ENCODE peak calls at places on chromosomes 16 and 17, in eight cellular contexts. O is adrenal gland, S is HCT116, N is uterus, I is thyroid gland, H is stomach, G is IMR-90, P is prostate gland. Z is an unnamed sample.

GRCh38 chr17:74271902-74272563 is 2.0 kb upstream of the DNAI2 start:
- DNase-seq in O (no peak), S (no peak), N (no peak), I (peak; percentile 93), H (no peak), G (no peak), P (no peak), Z (no peak)

GRCh38 chr16:87002717-87003413 is 314.3 kb downstream of the C16orf95 start:
- DNase-seq in O (no peak), S (no peak), N (no peak), I (no peak), H (no peak), G (peak; percentile 70), P (no peak), Z (no peak)

GRCh38 chr17:7882068-7882467 is 6.5 kb upstream of the CHD3 start:
- DNase-seq in O (no peak), S (no peak), N (no peak), I (no peak), H (no peak), G (no peak), P (no peak), Z (no peak)

GRCh38 chr17:31488264-31488981 is 96.9 kb downstream of the RAB11FIP4 start:
- DNase-seq in O (no peak), S (no peak), N (no peak), I (peak; percentile 68), H (peak; percentile 61), G (no peak), P (no peak), Z (no peak)

GRCh38 chr17:46790216-46790615 is 28.3 kb downstream of the WNT3 start:
- DNase-seq in O (no peak), S (no peak), N (no peak), I (no peak), H (no peak), G (no peak), P (no peak), Z (no peak)

GRCh38 chr16:7316266-7316888 is 16.3 kb upstream of the RBFOX1 start:
- DNase-seq in O (no peak), S (no peak), N (no peak), I (no peak), H (no peak), G (no peak), P (no peak), Z (no peak)

GRCh38 chr17:77634710-77635109 is 323.8 kb upstream of the TNRC6C start:
- DNase-seq in O (no peak), S (no peak), N (no peak), I (no peak), H (no peak), G (no peak), P (no peak), Z (no peak)

GRCh38 chr16:17552351-17552750 is 81.6 kb upstream of the XYLT1 start:
- DNase-seq in O (no peak), S (no peak), N (no peak), I (no peak), H (no peak), G (no peak), P (no peak), Z (no peak)

GRCh38 chr16:11493531-11493929 is 93.2 kb downstream of the LITAF start:
- DNase-seq in O (no peak), S (no peak), N (no peak), I (no peak), H (no peak), G (no peak), P (no peak), Z (no peak)

GRCh38 chr16:54424043-54424451 is 137.5 kb upstream of the IRX3 start:
- DNase-seq in O (no peak), S (no peak), N (no peak), I (no peak), H (no peak), G (no peak), P (no peak), Z (no peak)

GRCh38 chr16:66408181-66409048 is 18.7 kb upstream of the BEAN1 start:
- DNase-seq in O (peak; percentile 29), S (peak; percentile 60), N (no peak), I (no peak), H (no peak), G (peak; percentile 88), P (peak; percentile 19), Z (peak; percentile 68)

GRCh38 chr17:77528516-77529327 is 388.0 kb downstream of the SEC14L1 start:
- DNase-seq in O (no peak), S (no peak), N (no peak), I (no peak), H (no peak), G (no peak), P (no peak), Z (no peak)

GRCh38 chr17:43683928-43684653 is 22.4 kb upstream of the MEOX1 start:
- DNase-seq in O (no peak), S (no peak), N (no peak), I (no peak), H (no peak), G (no peak), P (no peak), Z (no peak)

GRCh38 chr16:67893791-67894399 is 841 bp downstream of the PSKH1 start:
- DNase-seq in O (no peak), S (no peak), N (no peak), I (no peak), H (no peak), G (no peak), P (no peak), Z (no peak)

GRCh38 chr17:55348749-55349354 is 72.8 kb downstream of the MMD start:
- DNase-seq in O (peak; percentile 64), S (peak; percentile 42), N (peak; percentile 44), I (peak; percentile 49), H (peak; percentile 63), G (peak; percentile 43), P (peak; percentile 47), Z (peak; percentile 20)

GRCh38 chr16:80656731-80657150 is 115.9 kb downstream of the DYNLRB2 start:
- DNase-seq in O (no peak), S (no peak), N (no peak), I (no peak), H (no peak), G (no peak), P (peak; percentile 13), Z (no peak)

GRCh38 chr16:11155284-11155806 is 100.7 kb downstream of the SOCS1 start:
- DNase-seq in O (no peak), S (no peak), N (no peak), I (no peak), H (no peak), G (peak; percentile 96), P (no peak), Z (peak; percentile 93)

GRCh38 chr16:49921791-49922456 is 66.0 kb upstream of the ZNF423 start:
- DNase-seq in O (peak; percentile 63), S (peak; percentile 51), N (peak; percentile 65), I (peak; percentile 64), H (peak; percentile 62), G (peak; percentile 17), P (peak; percentile 48), Z (peak; percentile 34)

GRCh38 chr16:23959069-23959800 is 123.5 kb downstream of the PRKCB start:
- DNase-seq in O (no peak), S (no peak), N (no peak), I (no peak), H (no peak), G (no peak), P (no peak), Z (no peak)

GRCh38 chr16:28991687-28992086 is 6.8 kb downstream of the LAT start:
- DNase-seq in O (no peak), S (no peak), N (no peak), I (no peak), H (no peak), G (no peak), P (no peak), Z (no peak)
- TF ChIP-seq POLR2A in O (no peak), S (no peak), N (no peak), I (no peak), H (no peak), G (no peak), P (no peak), Z (no peak)

GRCh38 chr17:35080536-35080935 is 17.0 kb upstream of the RFFL start:
- DNase-seq in O (no peak), S (no peak), N (no peak), I (no peak), H (no peak), G (no peak), P (no peak), Z (no peak)

GRCh38 chr17:35081638-35082037 is 18.1 kb upstream of the RFFL start:
- DNase-seq in O (no peak), S (no peak), N (no peak), I (no peak), H (no peak), G (no peak), P (no peak), Z (no peak)

GRCh38 chr17:35079547-35079946 is 16.0 kb upstream of the RFFL start:
- DNase-seq in O (no peak), S (no peak), N (no peak), I (no peak), H (no peak), G (peak; percentile 51), P (no peak), Z (no peak)

GRCh38 chr17:35083071-35083470 is 19.6 kb upstream of the RFFL start:
- DNase-seq in O (no peak), S (no peak), N (no peak), I (no peak), H (no peak), G (no peak), P (no peak), Z (no peak)

GRCh38 chr17:35082073-35082657 is 18.7 kb upstream of the RFFL start:
- DNase-seq in O (peak; percentile 32), S (peak; percentile 81), N (no peak), I (no peak), H (no peak), G (peak; percentile 84), P (no peak), Z (peak; percentile 16)
- TF ChIP-seq POLR2A in O (no peak), S (no peak), N (no peak), I (no peak), H (no peak), G (no peak), P (no peak), Z (no peak)

DNA sequence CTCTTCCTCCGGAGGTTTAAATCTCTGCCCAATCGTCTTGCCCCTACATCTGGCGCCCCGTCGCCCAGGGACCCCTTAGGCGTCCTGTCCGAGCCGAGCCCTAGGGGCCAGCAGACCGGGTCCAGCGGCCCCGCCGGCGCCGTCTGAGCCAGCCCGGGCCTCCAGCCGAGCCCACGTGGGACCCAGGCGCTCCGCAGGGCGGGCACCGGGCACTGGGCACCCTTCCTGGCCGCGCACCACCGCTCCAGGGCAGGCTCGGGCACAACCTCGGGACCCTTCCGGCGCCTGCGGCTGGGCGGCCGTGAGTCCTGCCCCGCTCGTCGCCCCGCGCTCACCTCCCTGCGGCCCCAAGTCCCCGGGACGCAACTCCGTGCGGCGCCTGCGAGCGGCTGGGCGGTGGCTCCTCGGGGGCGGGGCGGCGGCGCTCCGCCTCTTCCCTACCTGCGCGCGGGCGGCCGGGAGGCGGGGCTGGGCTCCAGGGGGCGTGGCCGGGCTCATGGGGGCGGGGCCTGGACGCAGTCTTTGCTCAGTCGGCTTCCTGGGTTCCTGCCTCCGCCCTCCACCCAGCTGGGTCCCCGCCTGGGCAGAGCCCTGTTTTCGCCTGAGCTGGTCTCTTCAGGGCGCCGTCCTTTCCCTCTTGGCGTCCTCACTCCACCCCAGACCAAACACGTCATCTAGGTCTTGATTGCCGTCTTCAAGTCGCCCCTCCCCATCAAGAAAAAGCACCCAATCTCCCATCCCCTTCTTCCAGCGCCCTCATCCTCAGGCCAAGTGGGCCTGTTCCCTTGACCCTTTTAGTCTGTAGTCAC is at the start of gene RHBDF2:
- DNase-seq in O (peak; percentile 92), S (peak; percentile 54), N (peak; percentile 89), I (peak; percentile 89), H (peak; percentile 97), G (peak; percentile 53), P (peak; percentile 90), Z (peak; percentile 90)
- TF ChIP-seq POLR2A in O (peak; percentile 66), S (peak; percentile 85), N (peak; percentile 61), I (peak; percentile 90), H (no peak), G (no peak), P (peak; percentile 95), Z (peak; percentile 90)

GRCh38 chr17:17527534-17527933 is 31.3 kb upstream of the RASD1 start:
- DNase-seq in O (no peak), S (no peak), N (no peak), I (peak; percentile 46), H (no peak), G (no peak), P (no peak), Z (no peak)
- TF ChIP-seq POLR2A in O (no peak), S (no peak), N (no peak), I (no peak), H (no peak), G (no peak), P (no peak), Z (no peak)

Z was measured in H54.